ENCODE peak calls at places on chromosomes 6 and 20, in four cellular contexts. One of them, this sample, is unnamed. For H3K4me1, the result is how much of the 10 kb centered on the place peaks cover.

GRCh38 chr6:97668716-97669115 is 385.7 kb upstream of the MMS22L start:
- DNase-seq in IMR-90: no peak
- DNase-seq in PC-3: no peak
- DNase-seq in fibroblast of lung: peak
- DNase-seq in this sample: no peak

GRCh38 chr6:108884211-108885059 is 36.2 kb downstream of the ARMC2 start:
- DNase-seq in IMR-90: no peak
- DNase-seq in PC-3: no peak
- DNase-seq in fibroblast of lung: no peak
- DNase-seq in this sample: no peak

GRCh38 chr6:26555505-26556262 is 17.5 kb downstream of the HMGN4 start:
- DNase-seq in IMR-90: peak
- DNase-seq in PC-3: no peak
- DNase-seq in fibroblast of lung: peak
- DNase-seq in this sample: no peak

GRCh38 chr20:38149880-38150594 is 15.0 kb downstream of the TGM2 start:
- DNase-seq in IMR-90: no peak
- DNase-seq in PC-3: no peak
- DNase-seq in fibroblast of lung: no peak
- DNase-seq in this sample: no peak

GRCh38 chr6:35213824-35214756 is at the start of gene SCUBE3:
- DNase-seq in IMR-90: peak
- DNase-seq in PC-3: peak
- DNase-seq in fibroblast of lung: peak
- DNase-seq in this sample: no peak

GRCh38 chr20:34437330-34437986 is 74.4 kb downstream of the ITCH start:
- DNase-seq in IMR-90: peak
- DNase-seq in PC-3: no peak
- DNase-seq in fibroblast of lung: peak
- DNase-seq in this sample: no peak

GRCh38 chr6:44234101-44235090 is 11.0 kb downstream of the SLC29A1 start:
- DNase-seq in IMR-90: peak
- DNase-seq in PC-3: peak
- DNase-seq in fibroblast of lung: peak
- DNase-seq in this sample: no peak

GRCh38 chr6:3759656-3760245 is 8.2 kb upstream of the PXDC1 start:
- DNase-seq in IMR-90: peak
- DNase-seq in PC-3: no peak
- DNase-seq in fibroblast of lung: peak
- DNase-seq in this sample: peak

GRCh38 chr6:88238065-88238464 is 71.9 kb upstream of the CNR1 start:
- DNase-seq in IMR-90: no peak
- DNase-seq in PC-3: peak
- DNase-seq in fibroblast of lung: peak
- DNase-seq in this sample: no peak

GRCh38 chr20:50865591-50865990 is 65.6 kb downstream of the ADNP start:
- DNase-seq in IMR-90: no peak
- DNase-seq in PC-3: no peak
- DNase-seq in fibroblast of lung: no peak
- DNase-seq in this sample: no peak

GRCh38 chr6:2986722-2987196 is 12.9 kb upstream of the NQO2 start:
- DNase-seq in IMR-90: peak
- DNase-seq in PC-3: peak
- DNase-seq in fibroblast of lung: peak
- DNase-seq in this sample: no peak

GRCh38 chr20:46049190-46049589 is 20.2 kb downstream of the SLC12A5 start:
- DNase-seq in IMR-90: no peak
- DNase-seq in PC-3: no peak
- DNase-seq in fibroblast of lung: no peak
- DNase-seq in this sample: no peak

GRCh38 chr6:87660226-87660886 is 41.7 kb downstream of the AKIRIN2 start:
- DNase-seq in IMR-90: peak
- DNase-seq in PC-3: peak
- DNase-seq in fibroblast of lung: peak
- DNase-seq in this sample: no peak

GRCh38 chr6:161439093-161439492 is 165.2 kb upstream of the AGPAT4 start:
- DNase-seq in IMR-90: peak
- DNase-seq in PC-3: peak
- DNase-seq in fibroblast of lung: peak
- DNase-seq in this sample: no peak

GRCh38 chr6:17470209-17470952 is 77.0 kb downstream of the CAP2 start:
- DNase-seq in IMR-90: peak
- DNase-seq in PC-3: no peak
- DNase-seq in fibroblast of lung: peak
- DNase-seq in this sample: no peak

GRCh38 chr20:29430531-29430930 is 1826.9 kb upstream of the DEFB115 start:
- DNase-seq in IMR-90: no peak
- DNase-seq in PC-3: no peak
- DNase-seq in fibroblast of lung: no peak
- DNase-seq in this sample: no peak

GRCh38 chr6:44416103-44416502 is 28.6 kb downstream of the CDC5L start:
- DNase-seq in IMR-90: peak
- DNase-seq in PC-3: peak
- DNase-seq in fibroblast of lung: peak
- DNase-seq in this sample: no peak

GRCh38 chr20:41047975-41048305 is 19.3 kb downstream of the TOP1 start:
- DNase-seq in IMR-90: no peak
- DNase-seq in PC-3: peak
- DNase-seq in fibroblast of lung: no peak
- DNase-seq in this sample: peak

GRCh38 chr6:17884501-17885039 is 102.9 kb downstream of the KIF13A start:
- DNase-seq in IMR-90: no peak
- DNase-seq in PC-3: no peak
- DNase-seq in fibroblast of lung: peak
- DNase-seq in this sample: no peak

GRCh38 chr6:149933036-149933435 is 8.8 kb upstream of the ULBP2 start:
- DNase-seq in IMR-90: no peak
- DNase-seq in PC-3: no peak
- DNase-seq in fibroblast of lung: no peak
- DNase-seq in this sample: no peak

GRCh38 chr6:43806041-43806757 is 36.2 kb downstream of the VEGFA start:
- DNase-seq in IMR-90: no peak
- DNase-seq in PC-3: peak
- DNase-seq in fibroblast of lung: no peak
- DNase-seq in this sample: no peak

GRCh38 chr20:49854190-49854875 is 41.7 kb downstream of the SLC9A8 start:
- DNase-seq in IMR-90: no peak
- DNase-seq in PC-3: no peak
- DNase-seq in fibroblast of lung: no peak
- DNase-seq in this sample: peak

GRCh38 chr6:170208171-170208601 is 82.7 kb downstream of the DLL1 start:
- DNase-seq in IMR-90: no peak
- DNase-seq in PC-3: no peak
- DNase-seq in fibroblast of lung: no peak
- DNase-seq in this sample: no peak

GRCh38 chr20:48394415-48395081 is 433.3 kb downstream of the PREX1 start:
- DNase-seq in IMR-90: no peak
- DNase-seq in PC-3: no peak
- DNase-seq in fibroblast of lung: no peak
- DNase-seq in this sample: no peak

GRCh38 chr6:3287976-3288707 is 29.4 kb downstream of the PSMG4 start:
- DNase-seq in IMR-90: no peak
- DNase-seq in PC-3: no peak
- DNase-seq in fibroblast of lung: no peak
- DNase-seq in this sample: no peak

GRCh38 chr6:26332408-26332807 is 32.6 kb upstream of the BTN3A2 start:
- DNase-seq in IMR-90: no peak
- DNase-seq in PC-3: no peak
- DNase-seq in fibroblast of lung: no peak
- DNase-seq in this sample: no peak

GRCh38 chr6:21742238-21742660 is 148.7 kb downstream of the SOX4 start:
- DNase-seq in IMR-90: peak
- DNase-seq in PC-3: peak
- DNase-seq in fibroblast of lung: peak
- DNase-seq in this sample: peak
- H3K4me1 ChIP-seq in IMR-90: under half
- H3K4me1 ChIP-seq in PC-3: half or more
- H3K4me1 ChIP-seq in fibroblast of lung: under half
- H3K4me1 ChIP-seq in this sample: under half

GRCh38 chr6:137927777-137928218 is 60.7 kb downstream of the TNFAIP3 start:
- DNase-seq in IMR-90: peak
- DNase-seq in PC-3: no peak
- DNase-seq in fibroblast of lung: peak
- DNase-seq in this sample: no peak
- TF ChIP-seq CTCF in IMR-90: no peak
- TF ChIP-seq CTCF in PC-3: no peak
- TF ChIP-seq CTCF in fibroblast of lung: no peak
- TF ChIP-seq CTCF in this sample: no peak

GRCh38 chr6:53530780-53531386 is 14.0 kb downstream of the GCLC start:
- DNase-seq in IMR-90: no peak
- DNase-seq in PC-3: no peak
- DNase-seq in fibroblast of lung: no peak
- DNase-seq in this sample: no peak
- H3K4me1 ChIP-seq in IMR-90: under half
- H3K4me1 ChIP-seq in PC-3: under half
- H3K4me1 ChIP-seq in fibroblast of lung: under half
- H3K4me1 ChIP-seq in this sample: under half

GRCh38 chr6:114735118-114735730 is 392.4 kb upstream of the HS3ST5 start:
- DNase-seq in IMR-90: no peak
- DNase-seq in PC-3: no peak
- DNase-seq in fibroblast of lung: peak
- DNase-seq in this sample: no peak
- TF ChIP-seq CTCF in IMR-90: no peak
- TF ChIP-seq CTCF in PC-3: peak
- TF ChIP-seq CTCF in fibroblast of lung: no peak
- TF ChIP-seq CTCF in this sample: no peak

GRCh38 chr6:165245716-165246115 is 63.7 kb downstream of the C6orf118 start:
- DNase-seq in IMR-90: no peak
- DNase-seq in PC-3: peak
- DNase-seq in fibroblast of lung: peak
- DNase-seq in this sample: peak
- H3K4me1 ChIP-seq in IMR-90: under half
- H3K4me1 ChIP-seq in PC-3: under half
- H3K4me1 ChIP-seq in fibroblast of lung: under half
- H3K4me1 ChIP-seq in this sample: under half

GRCh38 chr20:57692393-57692792 is 17.4 kb downstream of the PMEPA1 start:
- DNase-seq in IMR-90: no peak
- DNase-seq in PC-3: no peak
- DNase-seq in fibroblast of lung: no peak
- DNase-seq in this sample: no peak

GRCh38 chr20:57694481-57694880 is 15.3 kb downstream of the PMEPA1 start:
- DNase-seq in IMR-90: no peak
- DNase-seq in PC-3: peak
- DNase-seq in fibroblast of lung: no peak
- DNase-seq in this sample: no peak

GRCh38 chr20:57693670-57694329 is 16.0 kb downstream of the PMEPA1 start:
- DNase-seq in IMR-90: no peak
- DNase-seq in PC-3: no peak
- DNase-seq in fibroblast of lung: no peak
- DNase-seq in this sample: no peak

GRCh38 chr20:57695012-57695411 is 14.8 kb downstream of the PMEPA1 start:
- DNase-seq in IMR-90: no peak
- DNase-seq in PC-3: peak
- DNase-seq in fibroblast of lung: peak
- DNase-seq in this sample: peak

DNA sequence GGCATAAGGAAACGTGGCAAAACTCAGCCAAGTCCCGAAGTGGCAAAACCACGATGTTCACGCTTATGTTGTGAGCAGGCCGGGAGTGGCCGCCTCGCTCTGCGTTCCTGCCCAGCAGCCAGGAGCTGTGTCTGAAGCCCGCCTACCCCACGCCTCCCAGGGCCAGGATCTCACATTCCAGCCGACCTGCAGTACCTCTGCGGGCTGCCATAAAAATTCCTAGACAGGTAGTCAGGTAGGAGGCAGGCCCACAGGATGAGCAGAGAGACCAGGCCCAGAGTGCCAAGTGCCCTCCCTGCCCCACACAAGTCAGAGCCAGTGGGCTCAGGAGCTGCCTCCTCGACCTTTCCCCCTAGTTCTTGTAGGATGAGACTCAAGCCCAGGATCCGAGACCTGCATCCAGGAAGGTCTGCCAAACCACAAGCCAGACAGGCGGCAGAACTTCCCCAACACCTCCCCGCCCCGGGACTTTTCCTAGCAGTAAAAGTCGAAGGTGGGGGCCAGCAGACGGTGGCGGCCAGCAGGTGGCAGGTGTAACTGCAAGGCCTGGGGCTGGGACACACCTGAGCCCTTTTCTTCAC is 16.7 kb downstream of the PMEPA1 start:
- DNase-seq in IMR-90: no peak
- DNase-seq in PC-3: peak
- DNase-seq in fibroblast of lung: peak
- DNase-seq in this sample: peak
- TF ChIP-seq CTCF in IMR-90: no peak
- TF ChIP-seq CTCF in PC-3: peak
- TF ChIP-seq CTCF in fibroblast of lung: no peak
- TF ChIP-seq CTCF in this sample: peak

DNA sequence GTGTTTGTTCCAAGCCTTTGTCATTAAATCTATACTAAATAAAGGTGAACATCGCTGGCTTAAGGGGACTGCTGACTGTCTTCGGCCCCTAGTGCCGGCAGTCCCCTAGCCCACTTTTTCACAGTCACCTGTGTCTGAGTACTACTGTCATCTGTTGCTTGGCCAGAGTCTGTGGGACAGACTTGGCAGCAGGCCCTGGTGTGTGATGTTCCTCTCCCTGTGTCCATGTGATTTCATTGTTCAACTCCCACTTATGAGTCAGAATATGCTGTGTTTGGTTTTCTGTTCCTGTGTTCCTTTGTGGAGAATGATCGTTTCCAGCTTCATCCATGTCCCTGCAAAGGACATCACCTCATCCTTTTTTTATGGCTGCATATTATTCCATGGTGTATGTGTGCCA is 133.4 kb downstream of the HAO1 start:
- DNase-seq in IMR-90: no peak
- DNase-seq in PC-3: peak
- DNase-seq in fibroblast of lung: peak
- DNase-seq in this sample: no peak
- H3K4me1 ChIP-seq in IMR-90: under half
- H3K4me1 ChIP-seq in PC-3: under half
- H3K4me1 ChIP-seq in fibroblast of lung: under half
- H3K4me1 ChIP-seq in this sample: under half

DNA sequence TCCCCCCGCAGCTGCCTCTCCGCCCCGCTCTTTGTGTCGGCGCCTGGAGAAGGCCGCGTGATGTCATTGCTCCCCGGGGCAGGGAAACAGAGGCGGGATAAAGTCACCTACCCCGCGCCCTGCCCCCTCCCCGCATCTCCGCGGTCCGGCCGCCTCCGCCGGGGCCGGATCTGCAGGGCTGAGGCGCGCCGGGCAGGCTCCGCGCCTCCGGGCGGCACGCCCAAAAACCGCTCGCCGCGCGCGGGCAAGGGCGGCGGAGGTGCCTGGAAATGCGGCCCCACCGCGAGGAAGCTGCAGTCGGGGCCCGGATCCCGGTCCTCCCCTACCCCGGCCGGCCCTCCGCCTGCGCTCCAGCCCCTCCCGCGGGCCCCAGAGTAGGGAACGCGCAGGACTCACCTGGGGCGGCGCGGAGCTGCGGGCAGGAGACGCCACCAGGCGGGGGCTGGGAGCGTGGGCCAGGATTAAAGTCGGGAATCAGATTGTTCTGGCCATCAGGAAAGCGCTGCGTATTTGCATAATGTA is at the start of gene FAXC:
- DNase-seq in IMR-90: peak
- DNase-seq in PC-3: peak
- DNase-seq in fibroblast of lung: peak
- DNase-seq in this sample: no peak
- TF ChIP-seq CTCF in IMR-90: peak
- TF ChIP-seq CTCF in PC-3: peak
- TF ChIP-seq CTCF in fibroblast of lung: no peak
- TF ChIP-seq CTCF in this sample: peak

This sample was measured in foreskin keratinocyte.